ENCODE peak calls at places on chromosomes 16 and 17, in six cellular contexts. V is left cardiac atrium; L is dorsolateral prefrontal cortex; Y is CD4-positive, alpha-beta T cell; X is activated T-cell treated with anti-CD3 and anti-CD28 coated beads for 48 hours; N is cerebellar nuclear complex. Z is an unnamed sample.

GRCh38 chr17:53950858-53951250 is 128.1 kb downstream of the KIF2B start:
- DNase-seq in N (no peak), V (no peak), X (no peak), L (no peak), Y (no peak), Z (no peak)

GRCh38 chr16:63998-64913 is 8.2 kb downstream of the RHBDF1 start:
- DNase-seq in X (no peak), L (no peak), N (no peak), Y (no peak), V (peak), Z (no peak)

GRCh38 chr17:9227819-9228407 is 206.6 kb downstream of the NTN1 start:
- DNase-seq in L (no peak), Y (no peak), X (no peak), V (no peak), N (no peak), Z (no peak)

GRCh38 chr16:49652441-49653175 is 203.3 kb downstream of the ZNF423 start:
- DNase-seq in L (no peak), V (peak), Y (no peak), X (no peak), N (no peak), Z (no peak)

GRCh38 chr17:78454346-78454745 is 75.9 kb downstream of the PGS1 start:
- DNase-seq in N (no peak), X (no peak), L (no peak), Y (no peak), V (no peak), Z (no peak)

GRCh38 chr17:14203392-14203791 is 33.3 kb downstream of the CDRT15 start:
- DNase-seq in L (no peak), Y (peak), X (no peak), N (no peak), V (no peak), Z (no peak)

GRCh38 chr17:69732272-69732671 is 317.8 kb downstream of the MAP2K6 start:
- DNase-seq in N (no peak), X (no peak), L (no peak), V (no peak), Y (no peak), Z (no peak)

GRCh38 chr17:10192963-10193362 is 5.4 kb downstream of the GAS7 start:
- DNase-seq in V (no peak), Y (no peak), X (no peak), L (no peak), N (no peak), Z (no peak)

GRCh38 chr17:49361129-49361901 is 735 bp downstream of the ZNF652 start:
- DNase-seq in L (peak), X (peak), Y (peak), V (peak), N (no peak), Z (no peak)

GRCh38 chr16:68000024-68000423 is 740 bp upstream of the DPEP2 start:
- DNase-seq in Y (no peak), L (no peak), V (no peak), X (no peak), N (no peak), Z (no peak)

GRCh38 chr16:88693420-88694177 is 7.3 kb upstream of the SNAI3 start:
- DNase-seq in X (no peak), Y (no peak), V (no peak), L (no peak), N (no peak), Z (no peak)

GRCh38 chr17:64773836-64774761 is 112.0 kb upstream of the SMURF2 start:
- DNase-seq in N (no peak), L (no peak), V (peak), Y (no peak), X (no peak), Z (no peak)

GRCh38 chr16:79632289-79632688 is 31.8 kb upstream of the MAF start:
- DNase-seq in N (no peak), Y (no peak), X (no peak), L (no peak), V (no peak), Z (no peak)

GRCh38 chr16:54931041-54931756 is 534 bp downstream of the IRX5 start:
- DNase-seq in X (no peak), Y (no peak), V (peak), L (no peak), N (no peak), Z (no peak)

GRCh38 chr17:19717411-19717908 is 1.1 kb upstream of the SLC47A2 start:
- DNase-seq in L (no peak), Y (no peak), V (no peak), X (no peak), N (no peak), Z (peak)

GRCh38 chr16:2476345-2476720 is 1.4 kb downstream of the TBC1D24 start:
- DNase-seq in N (no peak), X (no peak), Y (no peak), L (no peak), V (no peak), Z (no peak)

GRCh38 chr17:68060336-68060735 is 24.8 kb downstream of the KPNA2 start:
- DNase-seq in N (no peak), Y (no peak), X (no peak), L (no peak), V (no peak), Z (no peak)

GRCh38 chr16:85833540-85833914 is 34.0 kb downstream of the COX4I1 start:
- DNase-seq in L (no peak), X (no peak), N (no peak), Y (no peak), V (no peak), Z (no peak)

GRCh38 chr17:66426397-66427033 is 124.1 kb downstream of the PRKCA start:
- DNase-seq in X (peak), Y (peak), L (no peak), N (no peak), V (no peak), Z (no peak)

GRCh38 chr16:58119509-58119845 is 9.7 kb downstream of the CFAP20 start:
- DNase-seq in L (no peak), N (no peak), Y (no peak), X (no peak), V (no peak), Z (no peak)

GRCh38 chr17:31008374-31009035 is 37.7 kb downstream of the RNF135 start:
- DNase-seq in N (no peak), Y (peak), V (peak), X (peak), L (peak), Z (no peak)

GRCh38 chr16:82152641-82153094 is 17.4 kb downstream of the MPHOSPH6 start:
- DNase-seq in Y (no peak), V (no peak), N (no peak), X (no peak), L (no peak), Z (no peak)

GRCh38 chr17:8739104-8739503 is 5.5 kb downstream of the CCDC42 start:
- DNase-seq in V (no peak), Y (no peak), L (no peak), N (no peak), X (no peak), Z (no peak)

GRCh38 chr17:1060991-1061390 is 64.1 kb downstream of the TIMM22 start:
- DNase-seq in L (no peak), Y (no peak), V (peak), X (peak), N (no peak), Z (no peak)

GRCh38 chr17:49723423-49723822 is 15.7 kb upstream of the SLC35B1 start:
- DNase-seq in L (no peak), X (no peak), N (no peak), V (peak), Y (no peak), Z (no peak)

GRCh38 chr16:66752958-66753357 is 1.5 kb upstream of the DYNC1LI2 start:
- DNase-seq in N (no peak), L (no peak), V (no peak), X (no peak), Y (no peak), Z (no peak)

GRCh38 chr16:57141822-57142631 is 43.8 kb downstream of the PSME3IP1 start:
- DNase-seq in L (no peak), Y (peak), N (no peak), V (no peak), X (no peak), Z (no peak)

GRCh38 chr16:3158498-3159314 is 23.9 kb downstream of the ZNF213 start:
- DNase-seq in V (peak), L (peak), Y (peak), X (peak), N (no peak), Z (no peak)

GRCh38 chr17:49729074-49729473 is 21.3 kb upstream of the SLC35B1 start:
- DNase-seq in V (no peak), N (no peak), L (no peak), Y (no peak), X (no peak), Z (no peak)

GRCh38 chr16:81568749-81569087 is 124.1 kb downstream of the CMIP start:
- DNase-seq in N (no peak), V (no peak), X (no peak), Y (no peak), L (no peak), Z (no peak)

GRCh38 chr16:66306366-66307150 is 59.9 kb upstream of the CDH5 start:
- DNase-seq in N (no peak), X (no peak), Y (no peak), L (no peak), V (no peak), Z (no peak)

GRCh38 chr17:39591958-39592954 is 15.5 kb downstream of the NEUROD2 start:
- DNase-seq in X (no peak), L (no peak), N (peak), Y (no peak), V (no peak), Z (no peak)